ENCODE peak calls at places on chromosome 18, in eight cellular contexts. One of them, this sample, is unnamed.

GRCh38 chr18:6412933-6413472 is 1.7 kb downstream of the L3MBTL4 start:
- DNase-seq in CD4-positive, alpha-beta memory T cell: no peak
- DNase-seq in activated CD4-positive, alpha-beta T cell treated with anti-CD3 and anti-CD28 coated beads, Interleukin-2, amount 10 ng/mL, durations not matched to agents 7 days and 5 days: no peak
- DNase-seq in neural progenitor cell: no peak
- DNase-seq in WERI-Rb-1: no peak
- DNase-seq in naive B cell: peak; percentile 3
- DNase-seq in Right ventricle myocardium superior: no peak
- DNase-seq in neural crest cell: no peak
- DNase-seq in this sample: no peak

GRCh38 chr18:74283255-74283554 is 8.6 kb downstream of the CYB5A start:
- DNase-seq in CD4-positive, alpha-beta memory T cell: peak; percentile 47
- DNase-seq in activated CD4-positive, alpha-beta T cell treated with anti-CD3 and anti-CD28 coated beads, Interleukin-2, amount 10 ng/mL, durations not matched to agents 7 days and 5 days: no peak
- DNase-seq in neural progenitor cell: no peak
- DNase-seq in WERI-Rb-1: no peak
- DNase-seq in naive B cell: no peak
- DNase-seq in Right ventricle myocardium superior: no peak
- DNase-seq in neural crest cell: no peak
- DNase-seq in this sample: no peak

GRCh38 chr18:37302519-37302918 is 263.1 kb downstream of the CELF4 start:
- DNase-seq in CD4-positive, alpha-beta memory T cell: peak; percentile 22
- DNase-seq in activated CD4-positive, alpha-beta T cell treated with anti-CD3 and anti-CD28 coated beads, Interleukin-2, amount 10 ng/mL, durations not matched to agents 7 days and 5 days: no peak
- DNase-seq in neural progenitor cell: no peak
- DNase-seq in WERI-Rb-1: no peak
- DNase-seq in naive B cell: no peak
- DNase-seq in Right ventricle myocardium superior: no peak
- DNase-seq in neural crest cell: no peak
- DNase-seq in this sample: no peak

GRCh38 chr18:55592572-55592971 is 4.6 kb upstream of the TCF4 start:
- DNase-seq in CD4-positive, alpha-beta memory T cell: no peak
- DNase-seq in activated CD4-positive, alpha-beta T cell treated with anti-CD3 and anti-CD28 coated beads, Interleukin-2, amount 10 ng/mL, durations not matched to agents 7 days and 5 days: no peak
- DNase-seq in neural progenitor cell: no peak
- DNase-seq in WERI-Rb-1: no peak
- DNase-seq in naive B cell: no peak
- DNase-seq in Right ventricle myocardium superior: no peak
- DNase-seq in neural crest cell: no peak
- DNase-seq in this sample: no peak

GRCh38 chr18:62281684-62282083 is 43.4 kb upstream of the TNFRSF11A start:
- DNase-seq in CD4-positive, alpha-beta memory T cell: no peak
- DNase-seq in activated CD4-positive, alpha-beta T cell treated with anti-CD3 and anti-CD28 coated beads, Interleukin-2, amount 10 ng/mL, durations not matched to agents 7 days and 5 days: no peak
- DNase-seq in neural progenitor cell: no peak
- DNase-seq in WERI-Rb-1: no peak
- DNase-seq in naive B cell: no peak
- DNase-seq in Right ventricle myocardium superior: no peak
- DNase-seq in neural crest cell: no peak
- DNase-seq in this sample: no peak

GRCh38 chr18:44682181-44682870 is 1.6 kb downstream of the SETBP1 start:
- DNase-seq in CD4-positive, alpha-beta memory T cell: no peak
- DNase-seq in activated CD4-positive, alpha-beta T cell treated with anti-CD3 and anti-CD28 coated beads, Interleukin-2, amount 10 ng/mL, durations not matched to agents 7 days and 5 days: no peak
- DNase-seq in neural progenitor cell: peak; percentile 61
- DNase-seq in WERI-Rb-1: no peak
- DNase-seq in naive B cell: no peak
- DNase-seq in Right ventricle myocardium superior: no peak
- DNase-seq in neural crest cell: no peak
- DNase-seq in this sample: no peak

GRCh38 chr18:9751371-9752031 is 43.4 kb downstream of the RAB31 start:
- DNase-seq in CD4-positive, alpha-beta memory T cell: no peak
- DNase-seq in activated CD4-positive, alpha-beta T cell treated with anti-CD3 and anti-CD28 coated beads, Interleukin-2, amount 10 ng/mL, durations not matched to agents 7 days and 5 days: no peak
- DNase-seq in neural progenitor cell: no peak
- DNase-seq in WERI-Rb-1: no peak
- DNase-seq in naive B cell: no peak
- DNase-seq in Right ventricle myocardium superior: no peak
- DNase-seq in neural crest cell: no peak
- DNase-seq in this sample: no peak

GRCh38 chr18:62105373-62105772 is 81.5 kb downstream of the PIGN start:
- DNase-seq in CD4-positive, alpha-beta memory T cell: no peak
- DNase-seq in activated CD4-positive, alpha-beta T cell treated with anti-CD3 and anti-CD28 coated beads, Interleukin-2, amount 10 ng/mL, durations not matched to agents 7 days and 5 days: no peak
- DNase-seq in neural progenitor cell: no peak
- DNase-seq in WERI-Rb-1: no peak
- DNase-seq in naive B cell: no peak
- DNase-seq in Right ventricle myocardium superior: no peak
- DNase-seq in neural crest cell: no peak
- DNase-seq in this sample: no peak

GRCh38 chr18:36672437-36673344 is 156.1 kb downstream of the TPGS2 start:
- DNase-seq in CD4-positive, alpha-beta memory T cell: no peak
- DNase-seq in activated CD4-positive, alpha-beta T cell treated with anti-CD3 and anti-CD28 coated beads, Interleukin-2, amount 10 ng/mL, durations not matched to agents 7 days and 5 days: no peak
- DNase-seq in neural progenitor cell: no peak
- DNase-seq in WERI-Rb-1: no peak
- DNase-seq in naive B cell: no peak
- DNase-seq in Right ventricle myocardium superior: no peak
- DNase-seq in neural crest cell: no peak
- DNase-seq in this sample: no peak

GRCh38 chr18:2304378-2305175 is 266.7 kb downstream of the METTL4 start:
- DNase-seq in CD4-positive, alpha-beta memory T cell: no peak
- DNase-seq in activated CD4-positive, alpha-beta T cell treated with anti-CD3 and anti-CD28 coated beads, Interleukin-2, amount 10 ng/mL, durations not matched to agents 7 days and 5 days: no peak
- DNase-seq in neural progenitor cell: no peak
- DNase-seq in WERI-Rb-1: no peak
- DNase-seq in naive B cell: no peak
- DNase-seq in Right ventricle myocardium superior: no peak
- DNase-seq in neural crest cell: no peak
- DNase-seq in this sample: no peak

GRCh38 chr18:68233043-68233442 is 481.9 kb downstream of the TMX3 start:
- DNase-seq in CD4-positive, alpha-beta memory T cell: no peak
- DNase-seq in activated CD4-positive, alpha-beta T cell treated with anti-CD3 and anti-CD28 coated beads, Interleukin-2, amount 10 ng/mL, durations not matched to agents 7 days and 5 days: no peak
- DNase-seq in neural progenitor cell: no peak
- DNase-seq in WERI-Rb-1: peak; percentile 6
- DNase-seq in naive B cell: no peak
- DNase-seq in Right ventricle myocardium superior: no peak
- DNase-seq in neural crest cell: no peak
- DNase-seq in this sample: no peak

GRCh38 chr18:54140641-54141040 is 83.8 kb downstream of the MBD2 start:
- DNase-seq in CD4-positive, alpha-beta memory T cell: no peak
- DNase-seq in activated CD4-positive, alpha-beta T cell treated with anti-CD3 and anti-CD28 coated beads, Interleukin-2, amount 10 ng/mL, durations not matched to agents 7 days and 5 days: no peak
- DNase-seq in neural progenitor cell: no peak
- DNase-seq in WERI-Rb-1: no peak
- DNase-seq in naive B cell: no peak
- DNase-seq in Right ventricle myocardium superior: no peak
- DNase-seq in neural crest cell: no peak
- DNase-seq in this sample: no peak

GRCh38 chr18:63188063-63188462 is 131.5 kb downstream of the BCL2 start:
- DNase-seq in CD4-positive, alpha-beta memory T cell: no peak
- DNase-seq in activated CD4-positive, alpha-beta T cell treated with anti-CD3 and anti-CD28 coated beads, Interleukin-2, amount 10 ng/mL, durations not matched to agents 7 days and 5 days: no peak
- DNase-seq in neural progenitor cell: no peak
- DNase-seq in WERI-Rb-1: no peak
- DNase-seq in naive B cell: no peak
- DNase-seq in Right ventricle myocardium superior: no peak
- DNase-seq in neural crest cell: no peak
- DNase-seq in this sample: no peak